ENCODE peak calls at places on chromosomes 6 and 20, in six cellular contexts. C is GM12878, S is HepG2, L is HCT116, V is K562, N is H1. I is an unnamed sample.
A peak's percentile ranks its signal among the peaks of the same experiment; 100 is the strongest.

GRCh38 chr6:92790381-92790780 is 629.0 kb downstream of the EPHA7 start:
- DNase-seq in C (no peak), V (no peak), S (no peak), L (no peak), N (no peak), I (no peak)

GRCh38 chr6:2369606-2370005 is 124.2 kb upstream of the GMDS start:
- DNase-seq in V (no peak), C (no peak), S (no peak), L (no peak), N (no peak), I (no peak)

GRCh38 chr20:60512436-60512835 is 554.2 kb downstream of the CDH26 start:
- DNase-seq in S (peak; percentile 25), L (no peak), N (peak; percentile 29), C (no peak), V (no peak), I (peak; percentile 72)

GRCh38 chr6:157770946-157771345 is 52.1 kb upstream of the SNX9 start:
- DNase-seq in V (no peak), L (no peak), S (no peak), C (no peak), N (no peak), I (no peak)

GRCh38 chr6:109326346-109326745 is 55.9 kb downstream of the CD164 start:
- DNase-seq in C (no peak), N (no peak), L (no peak), V (no peak), S (no peak), I (no peak)

GRCh38 chr6:138441965-138442364 is 37.9 kb downstream of the HEBP2 start:
- DNase-seq in V (no peak), L (no peak), N (no peak), S (no peak), C (no peak), I (no peak)

GRCh38 chr6:157569543-157569942 is 188.6 kb downstream of the ZDHHC14 start:
- DNase-seq in C (no peak), V (no peak), S (no peak), L (no peak), N (no peak), I (no peak)

GRCh38 chr6:124822118-124822746 is 140.0 kb upstream of the RNF217 start:
- DNase-seq in V (no peak), L (no peak), S (no peak), N (no peak), C (no peak), I (no peak)

GRCh38 chr20:32976746-32977145 is 27.5 kb downstream of the SUN5 start:
- DNase-seq in L (no peak), S (no peak), C (no peak), V (no peak), N (no peak), I (no peak)

GRCh38 chr6:15956205-15957106 is 172.4 kb upstream of the MYLIP start:
- DNase-seq in L (no peak), C (no peak), V (no peak), S (peak; percentile 44), N (no peak), I (no peak)

GRCh38 chr20:24913076-24913628 is 35.9 kb upstream of the CST7 start:
- DNase-seq in L (no peak), N (no peak), C (no peak), S (no peak), V (no peak), I (no peak)

GRCh38 chr20:46751856-46752255 is 42.4 kb downstream of the SLC2A10 start:
- DNase-seq in N (no peak), C (no peak), S (no peak), V (peak; percentile 55), L (no peak), I (no peak)

GRCh38 chr6:112037783-112038216 is 16.1 kb upstream of the CCN6 start:
- DNase-seq in N (no peak), V (no peak), L (no peak), S (no peak), C (no peak), I (no peak)

GRCh38 chr6:42316390-42316970 is 98.8 kb upstream of the MRPS10 start:
- DNase-seq in C (peak; percentile 12), N (peak; percentile 15), V (no peak), L (no peak), S (no peak), I (peak; percentile 27)

GRCh38 chr6:85494551-85495337 is 44.9 kb downstream of the NT5E start:
- DNase-seq in S (no peak), L (no peak), C (no peak), N (no peak), V (no peak), I (no peak)

GRCh38 chr6:66623050-66623449 is 916.0 kb upstream of the EYS start:
- DNase-seq in V (no peak), L (no peak), N (no peak), C (no peak), S (no peak), I (no peak)

GRCh38 chr6:35181313-35181932 is 32.3 kb upstream of the SCUBE3 start:
- DNase-seq in V (no peak), C (no peak), L (no peak), S (no peak), N (no peak), I (no peak)

GRCh38 chr6:41560440-41561192 is 14.4 kb downstream of the FOXP4 start:
- DNase-seq in N (no peak), S (no peak), C (no peak), L (no peak), V (no peak), I (no peak)

GRCh38 chr6:27178001-27178730 is 69.3 kb upstream of the PRSS16 start:
- DNase-seq in S (peak; percentile 51), N (no peak), C (peak; percentile 61), L (peak; percentile 22), V (no peak), I (peak; percentile 36)

GRCh38 chr20:24664266-24664986 is 195.0 kb downstream of the SYNDIG1 start:
- DNase-seq in S (no peak), V (no peak), C (no peak), N (no peak), L (no peak), I (no peak)

GRCh38 chr6:14747881-14748520 is 497.9 kb upstream of the JARID2 start:
- DNase-seq in S (no peak), V (no peak), C (no peak), N (no peak), L (no peak), I (no peak)

DNA sequence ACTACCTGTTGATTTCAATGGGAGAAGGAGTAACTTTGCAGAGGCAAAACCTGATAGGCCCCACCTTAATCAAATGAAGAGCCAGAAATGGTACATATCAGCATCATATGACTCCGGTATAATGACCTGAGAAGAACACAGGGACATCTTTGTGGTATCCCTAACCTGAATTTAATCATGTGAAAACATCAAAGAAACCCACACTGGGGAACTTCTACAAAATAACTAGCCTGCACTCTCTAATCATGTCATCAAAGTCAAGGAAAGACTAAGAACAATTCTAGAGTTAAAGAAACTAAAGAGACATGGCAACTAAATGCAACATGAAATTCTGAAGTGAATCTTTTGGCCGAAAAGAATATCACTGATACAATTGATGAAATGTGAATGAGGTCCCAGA is 34.9 kb downstream of the SLC17A4 start:
- DNase-seq in S (no peak), N (no peak), L (no peak), V (no peak), C (no peak), I (no peak)
- TF ChIP-seq ZNF274 in S (no peak), N (no peak), L (no peak), V (no peak), C (no peak), I (no peak)

GRCh38 chr6:20976391-20976790 is 442.1 kb downstream of the CDKAL1 start:
- DNase-seq in L (no peak), V (no peak), S (no peak), N (no peak), C (no peak), I (no peak)

GRCh38 chr6:20978176-20978614 is 443.9 kb downstream of the CDKAL1 start:
- DNase-seq in C (peak; percentile 25), L (no peak), V (no peak), N (no peak), S (no peak), I (no peak)
- TF ChIP-seq ZNF274 in C (no peak), L (no peak), V (no peak), N (no peak), S (no peak), I (no peak)

GRCh38 chr20:62832212-62832922 is 15.5 kb downstream of the COL9A3 start:
- DNase-seq in N (no peak), L (peak; percentile 51), V (peak; percentile 63), S (no peak), C (peak; percentile 57), I (peak; percentile 57)
- TF ChIP-seq ZNF274 in N (no peak), L (no peak), V (no peak), S (no peak), C (no peak), I (no peak)

DNA sequence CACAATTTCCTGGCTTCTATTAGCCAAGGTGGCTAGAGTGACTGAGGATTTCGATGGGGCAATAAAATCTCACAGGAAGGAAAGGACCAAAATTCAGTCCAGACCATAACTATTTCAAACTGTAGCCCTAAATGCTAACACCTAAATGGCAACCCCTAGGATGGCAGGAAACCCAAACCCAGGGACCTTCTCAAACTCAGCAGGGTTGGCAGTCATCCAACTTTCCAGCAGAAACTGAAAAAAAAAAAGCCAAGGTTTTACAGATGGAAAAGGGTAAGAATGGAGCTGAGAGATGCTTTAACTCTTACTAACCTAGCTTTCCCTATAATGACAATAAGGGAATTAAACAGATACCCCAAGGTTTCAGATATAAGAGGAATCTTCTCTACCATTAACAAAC is 10.5 kb downstream of the IBTK start:
- DNase-seq in L (no peak), N (no peak), S (no peak), C (no peak), V (no peak), I (no peak)
- TF ChIP-seq ZNF274 in L (no peak), N (no peak), S (no peak), C (no peak), V (no peak), I (no peak)

DNA sequence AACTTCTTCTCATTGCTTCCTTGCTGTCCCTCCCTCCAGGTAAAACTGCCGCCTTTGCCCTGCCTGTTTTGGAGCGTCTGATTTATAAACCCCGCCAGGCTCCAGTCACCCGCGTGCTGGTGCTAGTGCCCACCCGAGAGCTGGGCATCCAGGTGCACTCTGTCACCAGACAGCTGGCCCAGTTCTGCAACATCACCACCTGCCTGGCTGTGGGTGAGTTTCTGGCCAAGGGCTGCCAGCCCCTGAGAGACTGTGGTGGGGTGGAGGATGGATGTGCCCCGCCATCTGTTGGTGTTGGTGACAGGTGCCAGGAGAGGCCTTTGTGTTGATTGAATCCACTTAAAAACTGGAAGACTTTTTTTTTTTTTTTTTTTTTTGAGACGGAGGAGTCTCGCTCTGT is 9.5 kb downstream of the DDX27 start:
- DNase-seq in V (no peak), S (no peak), N (no peak), L (no peak), C (no peak), I (no peak)
- TF ChIP-seq ZNF274 in V (no peak), S (no peak), N (no peak), L (no peak), C (no peak), I (no peak)